ENCODE peak calls at places on chromosomes 11 and 22, in eight cellular contexts. X, V, F, J, O, L, Z and R are unnamed samples.

GRCh38 chr11:27976262-27976661 is 131.7 kb downstream of the KIF18A start:
- DNase-seq in X (no peak), V (no peak), F (no peak), J (no peak), O (no peak), L (no peak), Z (no peak), R (no peak)

GRCh38 chr22:39090426-39091064 is 6.5 kb upstream of the APOBEC3H start:
- DNase-seq in X (no peak), V (peak), F (no peak), J (no peak), O (no peak), L (no peak), Z (no peak), R (no peak)

GRCh38 chr11:86481399-86481798 is 106.7 kb downstream of the CCDC81 start:
- DNase-seq in X (no peak), V (no peak), F (no peak), J (no peak), O (no peak), L (no peak), Z (no peak), R (no peak)

GRCh38 chr11:127017482-127017881 is 16.9 kb upstream of the KIRREL3 start:
- DNase-seq in X (no peak), V (no peak), F (peak), J (peak), O (peak), L (no peak), Z (no peak), R (no peak)

GRCh38 chr11:1475841-1476240 is 10.7 kb downstream of the MOB2 start:
- DNase-seq in X (no peak), V (no peak), F (no peak), J (no peak), O (no peak), L (no peak), Z (no peak), R (no peak)

GRCh38 chr22:34105461-34106062 is 185.3 kb upstream of the LARGE1 start:
- DNase-seq in X (peak), V (no peak), F (no peak), J (no peak), O (peak), L (peak), Z (peak), R (peak)

GRCh38 chr22:18023509-18024275 is 669 bp downstream of the MICAL3 start:
- DNase-seq in X (peak), V (peak), F (peak), J (peak), O (peak), L (peak), Z (peak), R (peak)

GRCh38 chr11:78797559-78797958 is 222.9 kb upstream of the NARS2 start:
- DNase-seq in X (no peak), V (no peak), F (no peak), J (no peak), O (no peak), L (no peak), Z (no peak), R (no peak)

GRCh38 chr22:40405178-40406062 is 35.0 kb downstream of the SGSM3 start:
- DNase-seq in X (no peak), V (no peak), F (no peak), J (no peak), O (no peak), L (no peak), Z (no peak), R (no peak)

GRCh38 chr11:68436985-68437926 is 23.3 kb upstream of the PPP6R3 start:
- DNase-seq in X (no peak), V (no peak), F (peak), J (peak), O (no peak), L (peak), Z (no peak), R (no peak)

GRCh38 chr22:42385691-42386090 is 46.5 kb downstream of the NFAM1 start:
- DNase-seq in X (no peak), V (no peak), F (no peak), J (no peak), O (no peak), L (peak), Z (no peak), R (no peak)

GRCh38 chr22:19879248-19879575 is 24.5 kb upstream of the GNB1L start:
- DNase-seq in X (no peak), V (no peak), F (no peak), J (no peak), O (peak), L (no peak), Z (no peak), R (no peak)

GRCh38 chr11:35141538-35141937 is 2.6 kb downstream of the CD44 start:
- DNase-seq in X (no peak), V (peak), F (no peak), J (no peak), O (no peak), L (peak), Z (peak), R (no peak)

GRCh38 chr11:2513441-2513840 is 68.6 kb downstream of the KCNQ1 start:
- DNase-seq in X (peak), V (no peak), F (no peak), J (no peak), O (no peak), L (no peak), Z (no peak), R (no peak)

GRCh38 chr11:47715082-47715669 is at the start of gene AGBL2:
- DNase-seq in X (peak), V (peak), F (peak), J (peak), O (peak), L (peak), Z (peak), R (peak)

GRCh38 chr22:37189011-37189466 is 992 bp upstream of the C1QTNF6 start:
- DNase-seq in X (no peak), V (no peak), F (no peak), J (no peak), O (no peak), L (no peak), Z (no peak), R (no peak)

GRCh38 chr11:3014314-3014938 is 22.3 kb upstream of the NAP1L4 start:
- DNase-seq in X (no peak), V (peak), F (no peak), J (no peak), O (no peak), L (no peak), Z (no peak), R (no peak)

GRCh38 chr22:42614312-42615091 is at the start of gene POLDIP3:
- DNase-seq in X (peak), V (peak), F (peak), J (peak), O (peak), L (peak), Z (peak), R (peak)

GRCh38 chr11:27013741-27014415 is 20.0 kb downstream of the FIBIN start:
- DNase-seq in X (no peak), V (no peak), F (no peak), J (peak), O (no peak), L (no peak), Z (no peak), R (no peak)

GRCh38 chr11:33000181-33000580 is 15.5 kb upstream of the DEPDC7 start:
- DNase-seq in X (no peak), V (no peak), F (peak), J (peak), O (no peak), L (no peak), Z (no peak), R (no peak)

GRCh38 chr11:73647459-73648100 is 1.2 kb downstream of the PLEKHB1 start:
- DNase-seq in X (peak), V (peak), F (peak), J (peak), O (peak), L (peak), Z (peak), R (peak)

GRCh38 chr11:7592706-7593105 is 78.9 kb downstream of the PPFIBP2 start:
- DNase-seq in X (no peak), V (no peak), F (peak), J (peak), O (no peak), L (peak), Z (no peak), R (no peak)

GRCh38 chr22:43706151-43706550 is 106.0 kb downstream of the EFCAB6 start:
- DNase-seq in X (no peak), V (no peak), F (no peak), J (no peak), O (peak), L (no peak), Z (no peak), R (no peak)

GRCh38 chr11:104602643-104603042 is 295.6 kb downstream of the CASP12 start:
- DNase-seq in X (no peak), V (no peak), F (no peak), J (peak), O (no peak), L (no peak), Z (no peak), R (no peak)

GRCh38 chr11:60810583-60810982 is 25.4 kb downstream of the MS4A10 start:
- DNase-seq in X (no peak), V (no peak), F (no peak), J (no peak), O (no peak), L (no peak), Z (peak), R (no peak)

GRCh38 chr11:70763606-70764005 is 365.3 kb downstream of the CTTN start:
- DNase-seq in X (no peak), V (no peak), F (peak), J (peak), O (no peak), L (no peak), Z (no peak), R (no peak)

GRCh38 chr22:19631899-19632670 is 82.2 kb upstream of the SEPTIN5 start:
- DNase-seq in X (no peak), V (peak), F (peak), J (peak), O (peak), L (peak), Z (no peak), R (no peak)

GRCh38 chr11:27025957-27026356 is 14.7 kb upstream of the BBOX1 start:
- DNase-seq in X (no peak), V (no peak), F (no peak), J (no peak), O (no peak), L (no peak), Z (no peak), R (no peak)

GRCh38 chr22:44221710-44222475 is 41.2 kb downstream of the PARVG start:
- DNase-seq in X (no peak), V (no peak), F (no peak), J (no peak), O (no peak), L (peak), Z (no peak), R (no peak)

GRCh38 chr11:8905528-8906165 is 5.3 kb upstream of the AKIP1 start:
- DNase-seq in X (no peak), V (no peak), F (peak), J (peak), O (no peak), L (no peak), Z (no peak), R (no peak)

GRCh38 chr11:6693342-6694228 is 10.4 kb upstream of the MRPL17 start:
- DNase-seq in X (no peak), V (peak), F (peak), J (peak), O (no peak), L (peak), Z (peak), R (no peak)

GRCh38 chr11:31628111-31628510 is 118.5 kb downstream of the ELP4 start:
- DNase-seq in X (no peak), V (no peak), F (no peak), J (no peak), O (no peak), L (no peak), Z (no peak), R (no peak)

GRCh38 chr11:124656759-124657627 is 16.5 kb downstream of the SIAE start:
- DNase-seq in X (no peak), V (no peak), F (no peak), J (peak), O (peak), L (no peak), Z (no peak), R (no peak)

GRCh38 chr11:20156280-20156875 is 3.9 kb downstream of the DBX1 start:
- DNase-seq in X (peak), V (peak), F (no peak), J (no peak), O (peak), L (no peak), Z (peak), R (peak)
- TF ChIP-seq CTCF in X (no peak), V (no peak), F (no peak), J (no peak), O (no peak), L (no peak), Z (no peak), R (no peak)

DNA sequence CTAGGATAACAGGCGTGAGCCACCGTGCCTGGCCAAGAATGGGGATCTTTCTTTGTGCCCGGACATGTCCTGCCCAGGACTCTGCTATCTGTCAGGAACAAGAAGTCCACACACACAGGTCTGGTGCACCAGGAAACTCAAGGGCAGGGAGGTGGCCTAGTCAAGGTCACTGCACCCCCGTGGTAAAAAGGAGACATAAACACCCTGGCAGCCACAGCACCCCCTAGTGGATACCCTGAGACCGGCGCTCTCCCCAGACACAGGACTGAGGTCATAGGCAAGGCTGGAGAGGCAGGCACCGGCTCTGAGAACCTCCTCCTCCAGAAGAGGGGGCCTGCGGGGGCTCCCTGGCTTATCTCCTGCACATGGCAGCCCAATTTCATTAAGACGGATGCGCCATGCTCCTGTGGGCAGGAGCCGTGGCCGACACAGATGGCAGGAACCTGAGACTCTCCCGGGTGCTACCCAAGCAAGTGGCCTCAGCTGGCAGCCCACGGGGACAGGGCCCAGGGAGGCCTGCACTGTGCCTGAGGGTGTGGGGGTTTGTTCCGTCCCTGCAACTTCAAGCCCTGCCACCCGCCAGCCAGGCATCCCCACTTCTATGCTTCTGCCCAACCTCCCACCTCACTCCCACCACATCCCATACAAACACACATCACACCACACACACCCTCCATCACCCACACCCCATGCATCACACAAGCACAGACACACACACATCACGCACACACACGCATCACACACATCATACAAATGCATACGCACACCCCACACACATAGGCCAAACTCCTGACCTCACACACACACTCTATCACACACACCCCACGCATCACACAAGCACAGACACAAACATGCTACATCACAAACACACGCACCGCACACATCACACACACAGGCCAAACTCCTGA is 19.6 kb downstream of the MACROD1 start:
- DNase-seq in X (peak), V (peak), F (no peak), J (peak), O (peak), L (peak), Z (peak), R (peak)
- TF ChIP-seq CTCF in X (peak), V (peak), F (peak), J (peak), O (peak), L (peak), Z (peak), R (peak)

GRCh38 chr11:99687320-99687719 is 666.6 kb downstream of the CNTN5 start:
- DNase-seq in X (no peak), V (no peak), F (no peak), J (no peak), O (no peak), L (no peak), Z (no peak), R (no peak)
- TF ChIP-seq CTCF in X (no peak), V (no peak), F (no peak), J (peak), O (no peak), L (no peak), Z (no peak), R (no peak)

GRCh38 chr22:30247974-30248373 is 1.4 kb upstream of the LIF start:
- DNase-seq in X (no peak), V (no peak), F (no peak), J (no peak), O (no peak), L (no peak), Z (peak), R (no peak)

GRCh38 chr22:30247561-30247960 is 1.0 kb upstream of the LIF start:
- DNase-seq in X (no peak), V (no peak), F (no peak), J (no peak), O (no peak), L (no peak), Z (peak), R (no peak)

GRCh38 chr22:30245985-30246901 is at the start of gene LIF:
- DNase-seq in X (peak), V (peak), F (peak), J (peak), O (peak), L (no peak), Z (peak), R (peak)

GRCh38 chr22:30248484-30248883 is 1.9 kb upstream of the LIF start:
- DNase-seq in X (no peak), V (no peak), F (no peak), J (no peak), O (no peak), L (no peak), Z (no peak), R (no peak)

DNA sequence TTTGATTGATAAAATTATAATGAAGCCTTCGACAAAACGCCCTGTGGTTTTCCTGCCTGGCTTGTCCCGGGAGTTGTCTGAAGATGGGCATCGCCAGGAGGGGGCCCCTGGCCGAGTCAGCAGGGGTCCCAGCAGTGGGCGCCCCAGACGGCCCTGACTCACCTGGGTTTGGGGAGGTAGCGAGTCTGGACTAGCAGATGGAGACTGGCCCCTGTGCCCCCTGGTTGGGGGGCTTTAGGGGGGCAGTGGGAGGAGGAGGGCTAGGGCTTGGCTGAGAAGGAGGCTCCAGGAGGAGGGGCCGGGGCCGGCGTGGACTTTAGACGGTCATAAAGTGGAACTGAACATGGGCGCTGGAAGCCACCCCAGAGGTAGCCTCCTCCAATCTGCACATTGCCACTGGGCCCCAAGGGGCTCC is 410 bp upstream of the LIF start:
- DNase-seq in X (no peak), V (no peak), F (no peak), J (no peak), O (no peak), L (no peak), Z (peak), R (no peak)
- TF ChIP-seq CTCF in X (no peak), V (no peak), F (no peak), J (no peak), O (no peak), L (no peak), Z (no peak), R (no peak)

GRCh38 chr11:115985896-115986295 is 481.7 kb upstream of the CADM1 start:
- DNase-seq in X (no peak), V (no peak), F (no peak), J (no peak), O (no peak), L (no peak), Z (no peak), R (no peak)

GRCh38 chr11:115993613-115994012 is 489.4 kb upstream of the CADM1 start:
- DNase-seq in X (peak), V (no peak), F (no peak), J (no peak), O (no peak), L (no peak), Z (no peak), R (no peak)

GRCh38 chr11:115984228-115984627 is 480.0 kb upstream of the CADM1 start:
- DNase-seq in X (no peak), V (no peak), F (no peak), J (no peak), O (no peak), L (no peak), Z (no peak), R (no peak)

GRCh38 chr11:115990004-115990447 is 485.8 kb upstream of the CADM1 start:
- DNase-seq in X (peak), V (no peak), F (no peak), J (no peak), O (peak), L (no peak), Z (no peak), R (peak)
- TF ChIP-seq CTCF in X (peak), V (no peak), F (no peak), J (peak), O (peak), L (peak), Z (peak), R (peak)

GRCh38 chr22:29370556-29370955 is 17.8 kb downstream of the AP1B1 start:
- DNase-seq in X (no peak), V (no peak), F (no peak), J (no peak), O (no peak), L (no peak), Z (no peak), R (no peak)
- TF ChIP-seq CTCF in X (no peak), V (no peak), F (no peak), J (no peak), O (no peak), L (no peak), Z (no peak), R (no peak)

GRCh38 chr11:130070109-130070828 is 575 bp downstream of the APLP2 start:
- DNase-seq in X (peak), V (peak), F (peak), J (peak), O (peak), L (peak), Z (peak), R (peak)
- TF ChIP-seq CTCF in X (peak), V (no peak), F (no peak), J (peak), O (no peak), L (peak), Z (no peak), R (peak)

GRCh38 chr11:45551181-45551580 is 114.2 kb downstream of the CHST1 start:
- DNase-seq in X (no peak), V (no peak), F (no peak), J (no peak), O (no peak), L (no peak), Z (no peak), R (no peak)

GRCh38 chr11:45554230-45554967 is 111.0 kb downstream of the CHST1 start:
- DNase-seq in X (no peak), V (no peak), F (no peak), J (no peak), O (no peak), L (no peak), Z (no peak), R (no peak)

GRCh38 chr11:45556851-45557707 is 108.3 kb downstream of the CHST1 start:
- DNase-seq in X (no peak), V (no peak), F (peak), J (no peak), O (no peak), L (no peak), Z (no peak), R (no peak)

DNA sequence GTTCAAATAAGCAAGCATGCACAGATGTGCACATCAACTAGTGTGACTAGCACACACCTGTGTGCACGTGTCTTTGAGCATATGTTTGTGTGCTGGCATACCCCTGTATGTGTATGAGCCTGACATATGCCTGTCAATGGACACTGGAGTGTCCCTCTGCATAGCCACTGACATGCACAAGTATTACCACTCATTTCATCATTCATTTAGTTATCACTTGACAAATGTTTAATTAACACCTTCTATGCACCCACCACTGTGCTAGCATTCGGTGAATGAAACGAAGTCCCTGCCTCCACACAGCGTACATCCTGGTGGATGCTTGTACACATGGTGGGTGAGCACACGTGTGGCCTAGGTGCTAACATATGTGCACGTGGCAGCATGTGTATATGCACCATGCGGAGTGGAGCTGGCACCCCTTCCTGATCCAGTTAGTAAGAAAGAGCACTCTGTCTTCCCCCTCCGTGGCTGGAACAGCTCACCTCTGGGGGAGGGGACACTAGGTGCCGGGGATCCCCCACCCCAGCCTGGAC is 112.0 kb downstream of the CHST1 start:
- DNase-seq in X (no peak), V (no peak), F (no peak), J (no peak), O (no peak), L (no peak), Z (no peak), R (no peak)
- TF ChIP-seq CTCF in X (no peak), V (no peak), F (no peak), J (no peak), O (no peak), L (no peak), Z (no peak), R (no peak)

GRCh38 chr22:24707477-24707816 is 67.1 kb downstream of the PIWIL3 start:
- DNase-seq in X (no peak), V (no peak), F (no peak), J (no peak), O (no peak), L (no peak), Z (peak), R (no peak)
- TF ChIP-seq CTCF in X (no peak), V (no peak), F (no peak), J (no peak), O (no peak), L (no peak), Z (no peak), R (no peak)